ENCODE peak calls at places on chromosomes 13 and 19, in eight cellular contexts. C is fibroblast of lung; N is ovary; K is Panc1; H is CD4-positive, CD25-positive, alpha-beta regulatory T cell; X is epithelial cell of proximal tubule; J is CD8-positive, alpha-beta T cell; O is cardiac muscle cell. Y is an unnamed sample.

GRCh38 chr19:12865746-12866415 is 15.4 kb downstream of the DNASE2 start:
- DNase-seq in C (no peak), K (no peak), N (no peak), J (no peak), O (no peak), X (no peak), H (no peak), Y (no peak)

GRCh38 chr13:80168089-80168850 is 172.7 kb downstream of the SPRY2 start:
- DNase-seq in K (no peak), X (no peak), J (no peak), O (peak; percentile 49), H (no peak), N (no peak), C (peak; percentile 30), Y (no peak)

GRCh38 chr19:1245884-1246816 is 2.2 kb upstream of the MIDN start:
- DNase-seq in K (no peak), H (no peak), O (peak; percentile 59), N (peak; percentile 79), J (no peak), X (no peak), C (no peak), Y (peak; percentile 75)

GRCh38 chr13:100314132-100314910 is 225.4 kb downstream of the PCCA start:
- DNase-seq in N (no peak), X (no peak), C (no peak), H (no peak), J (no peak), K (no peak), O (no peak), Y (no peak)

GRCh38 chr13:29849731-29850212 is 645 bp downstream of the UBL3 start:
- DNase-seq in N (peak; percentile 66), X (no peak), C (peak; percentile 46), J (peak; percentile 63), K (no peak), H (peak; percentile 33), O (peak; percentile 76), Y (peak; percentile 76)

GRCh38 chr19:44725251-44725650 is 23.3 kb upstream of the BCL3 start:
- DNase-seq in K (no peak), H (no peak), C (no peak), O (no peak), N (no peak), J (no peak), X (no peak), Y (peak; percentile 84)

GRCh38 chr13:33123066-33123940 is 107.1 kb downstream of the KL start:
- DNase-seq in N (no peak), H (no peak), X (no peak), C (peak; percentile 79), K (no peak), J (no peak), O (peak; percentile 45), Y (no peak)

GRCh38 chr19:49528211-49528771 is 488 bp downstream of the RCN3 start:
- DNase-seq in K (no peak), O (no peak), X (no peak), N (peak; percentile 76), C (no peak), H (no peak), J (no peak), Y (no peak)

GRCh38 chr19:42313840-42314755 is 989 bp downstream of the TMEM145 start:
- DNase-seq in C (no peak), H (no peak), O (no peak), J (no peak), K (no peak), N (no peak), X (no peak), Y (no peak)

GRCh38 chr19:6092329-6093286 is 17.7 kb downstream of the RFX2 start:
- DNase-seq in C (peak; percentile 71), K (no peak), H (no peak), O (peak; percentile 78), J (no peak), X (peak; percentile 59), N (peak; percentile 65), Y (peak; percentile 84)

GRCh38 chr13:45811891-45812583 is 39.5 kb downstream of the SIAH3 start:
- DNase-seq in J (peak; percentile 17), K (no peak), C (no peak), O (no peak), H (no peak), N (no peak), X (no peak), Y (no peak)

GRCh38 chr13:111531505-111531904 is 211.1 kb downstream of the TEX29 start:
- DNase-seq in N (no peak), H (no peak), J (no peak), K (no peak), X (peak; percentile 6), C (peak; percentile 20), O (peak; percentile 11), Y (no peak)

GRCh38 chr19:34482380-34483250 is 1.1 kb downstream of the WTIP start:
- DNase-seq in N (peak; percentile 49), K (no peak), C (peak; percentile 39), X (no peak), J (no peak), H (no peak), O (peak; percentile 64), Y (no peak)

GRCh38 chr19:16113727-16114126 is 2.0 kb downstream of the RAB8A start:
- DNase-seq in K (no peak), J (no peak), O (no peak), C (no peak), H (no peak), N (no peak), X (no peak), Y (no peak)

GRCh38 chr19:16115309-16116039 is 3.8 kb downstream of the RAB8A start:
- DNase-seq in O (no peak), J (no peak), C (no peak), X (no peak), H (no peak), K (no peak), N (no peak), Y (no peak)

GRCh38 chr19:16111909-16112752 is 442 bp downstream of the RAB8A start:
- DNase-seq in O (peak; percentile 26), H (no peak), K (no peak), C (no peak), N (no peak), X (no peak), J (no peak), Y (no peak)

GRCh38 chr19:16111160-16111908 is at the start of gene RAB8A:
- DNase-seq in J (peak; percentile 100), O (peak; percentile 100), K (peak; percentile 80), N (peak; percentile 100), H (peak; percentile 97), C (peak; percentile 99), X (peak; percentile 71), Y (peak; percentile 98)

DNA sequence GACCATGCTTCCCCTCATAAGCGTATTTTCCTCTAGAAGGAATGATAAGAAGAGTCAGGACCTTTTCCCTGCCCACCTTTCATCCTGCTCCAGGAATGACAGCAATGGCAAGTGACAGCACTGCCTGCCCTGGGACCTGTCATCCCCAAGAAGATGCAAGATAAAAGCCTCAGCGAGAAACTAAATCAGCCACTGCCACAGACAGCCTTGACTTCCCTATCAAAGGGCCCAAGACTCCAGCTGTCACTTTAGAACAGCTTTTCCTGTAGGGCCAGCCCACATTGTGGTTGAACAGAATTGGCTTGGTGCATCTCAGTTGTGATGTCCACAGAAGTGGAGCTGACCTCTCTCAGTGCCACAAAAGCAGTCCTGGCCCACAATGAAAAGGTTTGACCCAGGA is 1.1 kb downstream of the RAB8A start:
- DNase-seq in X (no peak), N (no peak), H (no peak), K (no peak), O (peak; percentile 32), J (no peak), C (no peak), Y (no peak)
- H3K4me3 ChIP-seq in X (peak overlapping the region; percentile 100), N (peak overlapping the region; percentile 99), H (peak overlapping the region; percentile 90), K (peak overlapping the region; percentile 79), O (no peak overlapping the region), J (no peak overlapping the region), C (peak overlapping the region; percentile 76), Y (peak overlapping the region; percentile 72)

GRCh38 chr19:11154683-11155047 is 917 bp downstream of the SPC24 start:
- DNase-seq in J (no peak), K (no peak), H (no peak), X (no peak), C (no peak), O (no peak), N (no peak), Y (no peak)
- H3K4me3 ChIP-seq in J (no peak overlapping the region), K (peak overlapping the region; percentile 83), H (no peak overlapping the region), X (peak overlapping the region; percentile 67), C (peak overlapping the region; percentile 69), O (peak overlapping the region; percentile 61), N (no peak overlapping the region), Y (peak overlapping the region; percentile 99)

GRCh38 chr19:17616961-17617806 is 61.7 kb downstream of the COLGALT1 start:
- DNase-seq in J (no peak), C (no peak), H (no peak), K (peak; percentile 10), X (peak; percentile 40), N (no peak), O (no peak), Y (peak; percentile 79)

GRCh38 chr19:17617807-17618192 is 62.4 kb downstream of the COLGALT1 start:
- DNase-seq in C (no peak), X (no peak), J (no peak), K (no peak), N (no peak), O (no peak), H (no peak), Y (no peak)

GRCh38 chr19:17616686-17616960 is 61.2 kb downstream of the COLGALT1 start:
- DNase-seq in X (no peak), J (no peak), N (no peak), C (no peak), H (no peak), O (no peak), K (no peak), Y (no peak)

GRCh38 chr19:17614476-17614875 is 59.0 kb downstream of the COLGALT1 start:
- DNase-seq in J (no peak), H (no peak), K (no peak), C (no peak), N (no peak), O (no peak), X (no peak), Y (no peak)

GRCh38 chr19:17615889-17616685 is 60.6 kb downstream of the COLGALT1 start:
- DNase-seq in K (no peak), O (no peak), N (no peak), C (no peak), J (no peak), X (no peak), H (no peak), Y (no peak)
- H3K4me3 ChIP-seq in K (peak overlapping the region; percentile 58), O (no peak overlapping the region), N (no peak overlapping the region), C (no peak overlapping the region), J (no peak overlapping the region), X (peak overlapping the region; percentile 42), H (no peak overlapping the region), Y (peak overlapping the region; percentile 24)

GRCh38 chr19:17682273-17682672 is 5.9 kb downstream of the UNC13A start:
- DNase-seq in K (no peak), H (no peak), N (no peak), O (no peak), X (no peak), J (no peak), C (no peak), Y (no peak)

GRCh38 chr19:17678836-17679235 is 9.3 kb downstream of the UNC13A start:
- DNase-seq in J (no peak), X (no peak), N (no peak), O (no peak), K (no peak), C (no peak), H (no peak), Y (no peak)

GRCh38 chr19:17680235-17680722 is 7.9 kb downstream of the UNC13A start:
- DNase-seq in J (peak; percentile 52), K (no peak), O (peak; percentile 82), N (peak; percentile 40), X (no peak), H (peak; percentile 5), C (peak; percentile 42), Y (peak; percentile 32)

GRCh38 chr19:17681505-17682125 is 6.5 kb downstream of the UNC13A start:
- DNase-seq in O (peak; percentile 81), N (peak; percentile 67), K (no peak), C (peak; percentile 39), H (no peak), J (peak; percentile 57), X (no peak), Y (peak; percentile 51)

GRCh38 chr19:17679526-17680234 is 8.5 kb downstream of the UNC13A start:
- DNase-seq in X (no peak), N (no peak), K (no peak), O (no peak), J (no peak), C (no peak), H (no peak), Y (no peak)
- H3K4me3 ChIP-seq in X (no peak overlapping the region), N (no peak overlapping the region), K (peak overlapping the region; percentile 29), O (peak overlapping the region; percentile 15), J (no peak overlapping the region), C (no peak overlapping the region), H (no peak overlapping the region), Y (no peak overlapping the region)

Y was measured in Caco-2.